ENCODE peak calls at places on chromosomes 12 and 14, in four cellular contexts. P, U, V and J are unnamed samples.

GRCh38 chr12:65725376-65725775 is 98.9 kb upstream of the HMGA2 start:
- DNase-seq in P (no peak), U (no peak), V (peak), J (no peak)

GRCh38 chr12:122651520-122652224 is 51.5 kb downstream of the HCAR2 start:
- DNase-seq in V (peak), U (no peak), P (no peak), J (no peak)

GRCh38 chr12:28498850-28499249 is 308.6 kb downstream of the CCDC91 start:
- DNase-seq in V (peak), U (no peak), P (no peak), J (no peak)

GRCh38 chr14:67319142-67319541 is 40.5 kb downstream of the ATP6V1D start:
- DNase-seq in P (no peak), U (no peak), V (peak), J (peak)

GRCh38 chr14:100818221-100818699 is 7.7 kb upstream of the MEG3 start:
- DNase-seq in U (no peak), P (no peak), V (no peak), J (no peak)

GRCh38 chr12:117294206-117294605 is 67.2 kb downstream of the NOS1 start:
- DNase-seq in U (no peak), V (no peak), P (no peak), J (no peak)

GRCh38 chr12:80580254-80580653 is 127.2 kb upstream of the MYF6 start:
- DNase-seq in P (no peak), V (peak), U (no peak), J (peak)

GRCh38 chr14:69242311-69243224 is 17.4 kb upstream of the GALNT16 start:
- DNase-seq in P (peak), U (no peak), V (peak), J (peak)

GRCh38 chr12:93571854-93572711 is at the start of gene SOCS2:
- DNase-seq in V (no peak), U (peak), P (peak), J (no peak)

GRCh38 chr12:68237068-68237467 is 11.5 kb upstream of the IL26 start:
- DNase-seq in U (no peak), V (no peak), P (no peak), J (no peak)

GRCh38 chr14:92501891-92502351 is 11.7 kb upstream of the RIN3 start:
- DNase-seq in V (peak), P (no peak), U (no peak), J (peak)

GRCh38 chr14:64692597-64693350 is 11.4 kb upstream of the PLEKHG3 start:
- DNase-seq in U (no peak), P (no peak), V (no peak), J (no peak)

GRCh38 chr14:91867316-91867988 is at the start of gene TC2N:
- DNase-seq in V (no peak), U (no peak), P (no peak), J (no peak)

GRCh38 chr12:111033281-111034147 is 113.1 kb upstream of the MYL2 start:
- DNase-seq in P (no peak), V (no peak), U (no peak), J (no peak)

GRCh38 chr12:39505025-39505424 is 62.1 kb upstream of the KIF21A start:
- DNase-seq in U (no peak), P (no peak), V (no peak), J (peak)

GRCh38 chr14:66066991-66067788 is 419.0 kb upstream of the CCDC196 start:
- DNase-seq in U (no peak), V (peak), P (no peak), J (no peak)

GRCh38 chr12:26721800-26722199 is 111.2 kb downstream of the ITPR2 start:
- DNase-seq in U (no peak), P (no peak), V (no peak), J (no peak)

GRCh38 chr14:50844397-50844796 is 13.4 kb upstream of the NIN start:
- DNase-seq in U (no peak), P (no peak), V (no peak), J (no peak)

GRCh38 chr12:63889236-63889635 is 44.7 kb downstream of the SRGAP1 start:
- DNase-seq in V (peak), U (no peak), P (no peak), J (no peak)

GRCh38 chr12:54000105-54000773 is at the start of gene HOXC9:
- DNase-seq in P (no peak), U (peak), V (no peak), J (no peak)

GRCh38 chr14:53331247-53331646 is 178.1 kb upstream of the DDHD1 start:
- DNase-seq in U (no peak), V (peak), P (no peak), J (no peak)

GRCh38 chr14:26963696-26964095 is 365.9 kb upstream of the NOVA1 start:
- DNase-seq in V (no peak), U (no peak), P (no peak), J (no peak)

GRCh38 chr12:14258468-14258947 is 107.0 kb upstream of the ATF7IP start:
- DNase-seq in U (peak), V (peak), P (no peak), J (no peak)

GRCh38 chr14:99063620-99064225 is 208.3 kb downstream of the BCL11B start:
- DNase-seq in P (no peak), U (no peak), V (no peak), J (no peak)

GRCh38 chr12:116455540-116456306 is 103.5 kb upstream of the MAP1LC3B2 start:
- DNase-seq in P (peak), V (peak), U (peak), J (peak)

GRCh38 chr14:50797250-50798047 is 33.5 kb downstream of the NIN start:
- DNase-seq in U (no peak), P (no peak), V (no peak), J (no peak)

GRCh38 chr12:63294327-63294632 is 143.3 kb upstream of the AVPR1A start:
- DNase-seq in U (no peak), V (peak), P (no peak), J (peak)

GRCh38 chr14:23193432-23193831 is 10.0 kb upstream of the SLC7A8 start:
- DNase-seq in V (no peak), P (no peak), U (no peak), J (no peak)

GRCh38 chr12:50221228-50222008 is 54.2 kb upstream of the CERS5 start:
- DNase-seq in P (no peak), V (peak), U (no peak), J (peak)
- H3K4me3 ChIP-seq in P (peak), V (peak), U (peak), J (peak)

GRCh38 chr12:99767809-99768208 is 120.3 kb downstream of the GARIN6 start:
- DNase-seq in P (no peak), V (peak), U (no peak), J (no peak)
- TF ChIP-seq CTCF in P (peak), V (peak), U (peak), J (peak)

DNA sequence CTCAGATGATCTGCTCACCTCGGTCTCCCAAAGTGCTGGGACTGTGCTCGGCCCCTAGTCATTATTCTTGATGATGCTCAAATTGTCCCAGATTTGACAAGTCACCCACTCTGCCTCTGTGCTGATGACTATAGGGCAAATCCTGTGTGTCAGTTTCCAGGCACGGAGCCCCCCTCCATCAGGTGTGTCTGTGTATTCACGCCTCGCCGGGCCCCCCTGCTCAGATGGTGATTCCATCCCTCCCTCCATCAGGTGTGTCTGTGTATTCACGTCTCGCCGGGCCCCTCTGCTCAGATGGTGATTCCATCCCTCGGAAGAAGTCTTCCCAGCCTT is 4.3 kb upstream of the GPR132 start:
- DNase-seq in V (no peak), U (no peak), P (no peak), J (no peak)
- H3K4me3 ChIP-seq in V (no peak), U (no peak), P (no peak), J (no peak)

GRCh38 chr12:66910366-66910974 is 231.6 kb upstream of the GRIP1 start:
- DNase-seq in P (no peak), V (no peak), U (no peak), J (no peak)
- TF ChIP-seq CTCF in P (no peak), V (no peak), U (no peak), J (no peak)

GRCh38 chr14:34059037-34059924 is 108.4 kb upstream of the EGLN3 start:
- DNase-seq in P (no peak), U (no peak), V (no peak), J (no peak)
- H3K4me3 ChIP-seq in P (peak), U (peak), V (peak), J (peak)

GRCh38 chr12:25677180-25677937 is 124.3 kb upstream of the LMNTD1 start:
- DNase-seq in U (no peak), P (no peak), V (peak), J (no peak)
- TF ChIP-seq CTCF in U (no peak), P (peak), V (peak), J (no peak)

DNA sequence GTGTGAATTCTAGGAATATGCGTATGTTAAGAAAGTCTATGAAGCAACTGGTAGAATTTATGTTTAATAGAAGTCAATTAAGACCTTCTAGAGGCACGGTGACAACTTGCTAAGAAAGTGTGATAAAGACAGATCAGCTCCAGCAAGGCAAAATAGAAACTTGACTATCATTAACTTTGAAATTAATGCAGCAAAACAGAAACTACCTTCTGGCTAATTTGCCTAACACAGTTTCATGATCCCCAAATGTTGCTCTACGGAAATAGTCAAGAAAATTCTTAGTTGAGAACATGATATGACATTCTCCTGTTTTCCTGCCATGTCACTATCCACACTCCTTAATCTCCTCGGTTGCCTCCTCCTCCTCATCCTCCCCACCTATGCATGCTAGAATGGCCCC is 4.2 kb downstream of the DENND5B start:
- DNase-seq in P (no peak), U (no peak), V (no peak), J (no peak)
- H3K4me3 ChIP-seq in P (no peak), U (no peak), V (no peak), J (no peak)

GRCh38 chr14:33186656-33187055 is 248.0 kb downstream of the NPAS3 start:
- DNase-seq in V (peak), P (no peak), U (no peak), J (no peak)

GRCh38 chr14:33188880-33189279 is 250.2 kb downstream of the NPAS3 start:
- DNase-seq in U (no peak), P (no peak), V (no peak), J (no peak)

GRCh38 chr14:33184587-33184986 is 245.9 kb downstream of the NPAS3 start:
- DNase-seq in U (no peak), P (no peak), V (peak), J (no peak)
- TF ChIP-seq CTCF in U (no peak), P (no peak), V (peak), J (peak)

GRCh38 chr14:105026789-105027563 is 6.1 kb upstream of the CDCA4 start:
- DNase-seq in P (no peak), U (no peak), V (peak), J (no peak)
- H3K4me3 ChIP-seq in P (no peak), U (no peak), V (no peak), J (no peak)